ENCODE peak calls at places on chromosomes 5 and 9, in six cellular contexts. Y is heart left ventricle; R is aorta; C is naive thymus-derived CD4-positive, alpha-beta T cell; H is left ventricle myocardium inferior; F is fibroblast of lung. T is an unnamed sample.
A peak's percentile ranks its signal among the peaks of the same experiment; 100 is the strongest.

GRCh38 chr9:108535526-108535925 is 320.3 kb downstream of the ACTL7B start:
- DNase-seq in Y (no peak), R (no peak), C (no peak), H (no peak), F (no peak), T (no peak)

GRCh38 chr5:57887851-57888621 is 405.4 kb upstream of the ACTBL2 start:
- DNase-seq in Y (peak; percentile 47), R (no peak), C (no peak), H (no peak), F (peak; percentile 77), T (no peak)

GRCh38 chr5:133287500-133287899 is 235.7 kb downstream of the HSPA4 start:
- DNase-seq in Y (no peak), R (peak; percentile 79), C (no peak), H (no peak), F (peak; percentile 34), T (peak; percentile 2)

GRCh38 chr5:116011046-116011445 is 21.2 kb upstream of the ARL14EPL start:
- DNase-seq in Y (no peak), R (no peak), C (no peak), H (no peak), F (peak; percentile 2), T (no peak)

GRCh38 chr5:41656597-41656996 is 146.2 kb upstream of the PLCXD3 start:
- DNase-seq in Y (no peak), R (no peak), C (no peak), H (no peak), F (no peak), T (no peak)

GRCh38 chr9:109113239-109113638 is 6.5 kb downstream of the TMEM245 start:
- DNase-seq in Y (no peak), R (no peak), C (no peak), H (no peak), F (no peak), T (no peak)

GRCh38 chr9:112648624-112649023 is 69.3 kb downstream of the INIP start:
- DNase-seq in Y (no peak), R (no peak), C (no peak), H (no peak), F (no peak), T (no peak)

GRCh38 chr5:147904110-147904509 is 2.2 kb downstream of the C5orf46 start:
- DNase-seq in Y (no peak), R (no peak), C (no peak), H (no peak), F (peak; percentile 61), T (no peak)

GRCh38 chr5:40503438-40503837 is 176.3 kb upstream of the PTGER4 start:
- DNase-seq in Y (no peak), R (no peak), C (no peak), H (no peak), F (no peak), T (no peak)

GRCh38 chr5:170267431-170268152 is 30.0 kb downstream of the LCP2 start:
- DNase-seq in Y (peak; percentile 74), R (peak; percentile 90), C (peak; percentile 78), H (peak; percentile 69), F (peak; percentile 53), T (peak; percentile 66)

GRCh38 chr5:107619781-107620180 is 51.0 kb downstream of the EFNA5 start:
- DNase-seq in Y (no peak), R (no peak), C (no peak), H (no peak), F (no peak), T (no peak)

GRCh38 chr9:105656131-105656921 is 5.9 kb upstream of the TAL2 start:
- DNase-seq in Y (peak; percentile 22), R (peak; percentile 79), C (no peak), H (peak; percentile 35), F (peak; percentile 11), T (no peak)

GRCh38 chr9:115036691-115037090 is 81.3 kb downstream of the TNC start:
- DNase-seq in Y (no peak), R (no peak), C (no peak), H (no peak), F (no peak), T (no peak)

GRCh38 chr5:157354825-157355224 is 88.9 kb downstream of the CYFIP2 start:
- DNase-seq in Y (no peak), R (no peak), C (no peak), H (no peak), F (no peak), T (no peak)

GRCh38 chr5:52710972-52711596 is 76.6 kb upstream of the ITGA1 start:
- DNase-seq in Y (no peak), R (no peak), C (no peak), H (no peak), F (peak; percentile 11), T (no peak)

GRCh38 chr5:150750469-150750868 is 8.3 kb downstream of the DCTN4 start:
- DNase-seq in Y (no peak), R (no peak), C (no peak), H (no peak), F (no peak), T (no peak)

GRCh38 chr9:89985078-89985477 is 380.3 kb downstream of the GADD45G start:
- DNase-seq in Y (no peak), R (no peak), C (no peak), H (no peak), F (no peak), T (no peak)

GRCh38 chr9:137241490-137242328 is 622 bp downstream of the TUBB4B start:
- DNase-seq in Y (peak; percentile 73), R (peak; percentile 90), C (peak; percentile 63), H (peak; percentile 72), F (peak; percentile 37), T (peak; percentile 59)

GRCh38 chr5:176737001-176737745 is 73.2 kb upstream of the UNC5A start:
- DNase-seq in Y (no peak), R (peak; percentile 27), C (no peak), H (no peak), F (no peak), T (no peak)

GRCh38 chr5:123209163-123210013 is 120.3 kb downstream of the PRDM6 start:
- DNase-seq in Y (no peak), R (no peak), C (no peak), H (no peak), F (peak; percentile 93), T (no peak)
- H3K27ac ChIP-seq in Y (no peak overlapping the region), R (peak overlapping the region; percentile 48), C (no peak overlapping the region), H (no peak overlapping the region), F (no peak overlapping the region), T (no peak overlapping the region)

GRCh38 chr5:143141652-143142051 is 261.8 kb downstream of the NR3C1 start:
- DNase-seq in Y (no peak), R (no peak), C (no peak), H (no peak), F (peak; percentile 34), T (no peak)

GRCh38 chr5:143145388-143145787 is 258.1 kb downstream of the NR3C1 start:
- DNase-seq in Y (no peak), R (no peak), C (no peak), H (no peak), F (no peak), T (no peak)

GRCh38 chr5:143142596-143143435 is 260.7 kb downstream of the NR3C1 start:
- DNase-seq in Y (peak; percentile 65), R (peak; percentile 84), C (no peak), H (peak; percentile 70), F (peak; percentile 63), T (no peak)

GRCh38 chr5:143146161-143146560 is 257.3 kb downstream of the NR3C1 start:
- DNase-seq in Y (no peak), R (no peak), C (no peak), H (no peak), F (no peak), T (no peak)

GRCh38 chr5:143143973-143144372 is 259.5 kb downstream of the NR3C1 start:
- DNase-seq in Y (no peak), R (no peak), C (no peak), H (no peak), F (peak; percentile 76), T (no peak)
- H3K4me3 ChIP-seq in Y (no peak overlapping the region), R (no peak overlapping the region), C (no peak overlapping the region), H (no peak overlapping the region), F (no peak overlapping the region), T (no peak overlapping the region)

GRCh38 chr5:139667730-139668063 is 19.5 kb downstream of the CXXC5 start:
- DNase-seq in Y (no peak), R (no peak), C (no peak), H (no peak), F (peak; percentile 70), T (no peak)
- H3K4me1 ChIP-seq in Y (peaks cover 12% of the 10 kb centered on the region), R (no peaks in the 10 kb centered on the region), C (peaks cover 38% of the 10 kb centered on the region), H (peaks cover 97% of the 10 kb centered on the region), F (peaks cover 17% of the 10 kb centered on the region), T (peaks cover 23% of the 10 kb centered on the region)

DNA sequence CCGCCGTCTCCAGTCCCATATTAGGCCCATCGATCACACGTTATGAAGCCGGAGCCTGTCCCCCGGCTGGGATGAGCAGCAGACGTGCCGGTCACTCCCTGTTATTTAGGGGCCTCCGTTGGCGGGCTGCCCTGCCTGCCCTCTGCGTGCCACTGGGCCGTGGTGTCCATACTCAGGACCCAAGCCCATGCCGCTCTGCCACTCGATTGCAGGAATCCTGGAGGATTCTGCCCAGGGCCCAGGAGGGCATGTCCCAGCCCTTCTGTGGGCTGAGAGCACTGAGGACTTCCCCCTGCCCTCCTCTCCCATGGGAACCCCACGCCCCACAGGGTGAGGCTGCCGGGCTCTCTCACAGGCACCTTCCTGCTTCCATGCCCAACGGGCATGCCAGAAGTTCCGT is 19.6 kb upstream of the LAMC3 start:
- DNase-seq in Y (no peak), R (no peak), C (no peak), H (no peak), F (no peak), T (no peak)
- H3K27ac ChIP-seq in Y (no peak overlapping the region), R (no peak overlapping the region), C (no peak overlapping the region), H (no peak overlapping the region), F (no peak overlapping the region), T (no peak overlapping the region)

GRCh38 chr5:43006411-43007202 is 33.5 kb downstream of the ANXA2R start:
- DNase-seq in Y (no peak), R (no peak), C (no peak), H (no peak), F (peak; percentile 68), T (no peak)
- H3K4me3 ChIP-seq in Y (peak overlapping the region; percentile 54), R (no peak overlapping the region), C (peak overlapping the region; percentile 72), H (peak overlapping the region; percentile 65), F (no peak overlapping the region), T (peak overlapping the region; percentile 59)

GRCh38 chr5:10704949-10705621 is 55.9 kb downstream of the DAP start:
- DNase-seq in Y (no peak), R (no peak), C (no peak), H (no peak), F (peak; percentile 87), T (no peak)
- H3K4me1 ChIP-seq in Y (peaks cover 3% of the 10 kb centered on the region), R (no peaks in the 10 kb centered on the region), C (peaks cover 14% of the 10 kb centered on the region), H (peaks cover 43% of the 10 kb centered on the region), F (peaks cover 29% of the 10 kb centered on the region), T (peaks cover 12% of the 10 kb centered on the region)

DNA sequence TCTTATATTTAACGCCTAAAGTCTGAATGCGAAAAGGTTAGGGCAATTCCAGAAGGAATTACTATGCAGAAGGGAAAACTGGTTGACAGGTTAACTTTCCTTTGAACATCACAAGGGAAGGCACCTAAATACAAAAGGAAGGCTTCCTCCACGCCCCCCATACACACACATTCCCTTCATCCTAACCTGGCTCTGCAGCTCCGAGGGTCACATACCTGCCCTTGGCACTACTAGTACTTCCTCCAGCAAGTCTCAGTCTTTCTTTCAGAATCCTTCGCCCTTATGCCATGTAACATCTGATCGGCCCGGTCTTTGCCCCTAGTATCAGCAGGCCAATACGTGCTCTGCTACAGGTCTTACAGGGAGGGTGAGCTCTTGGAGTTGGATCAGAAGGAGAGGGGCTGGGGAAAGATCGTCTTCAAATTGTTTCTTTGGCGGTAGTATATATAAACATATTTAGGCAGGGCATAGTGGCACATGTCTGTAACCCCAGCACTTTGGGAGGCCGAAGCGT is 1.6 kb upstream of the MARCHF6 start:
- DNase-seq in Y (no peak), R (no peak), C (no peak), H (no peak), F (no peak), T (no peak)
- H3K27ac ChIP-seq in Y (peak overlapping the region; percentile 94), R (no peak overlapping the region), C (peak overlapping the region; percentile 84), H (peak overlapping the region; percentile 98), F (no peak overlapping the region), T (no peak overlapping the region)

T was measured in effector memory CD4-positive, alpha-beta T cell.